ENCODE peak calls at places on chromosomes 11 and 22, in four cellular contexts. I, Y, H and G are unnamed samples.

GRCh38 chr11:33701831-33702230 is 1.2 kb upstream of the C11orf91 start:
- DNase-seq in H (no peak), Y (no peak), I (peak; percentile 92), G (peak; percentile 87)

GRCh38 chr11:68579455-68579854 is 104.9 kb upstream of the GAL start:
- DNase-seq in I (peak; percentile 34), Y (no peak), H (no peak), G (peak; percentile 30)

GRCh38 chr11:77287615-77288273 is 13.7 kb downstream of the GDPD4 start:
- DNase-seq in I (peak; percentile 97), H (no peak), Y (no peak), G (peak; percentile 93)

GRCh38 chr11:111555255-111555654 is 14.7 kb downstream of the LAYN start:
- DNase-seq in Y (no peak), H (no peak), I (peak; percentile 76), G (peak; percentile 72)

GRCh38 chr11:47403571-47403970 is 4.8 kb upstream of the SLC39A13 start:
- DNase-seq in Y (no peak), I (no peak), H (no peak), G (no peak)

GRCh38 chr11:73330569-73331093 is 22.6 kb downstream of the ARHGEF17 start:
- DNase-seq in I (peak; percentile 58), H (no peak), Y (no peak), G (peak; percentile 70)

GRCh38 chr22:20174785-20175596 is 24.1 kb upstream of the CCDC188 start:
- DNase-seq in Y (no peak), H (no peak), I (peak; percentile 3), G (peak; percentile 23)

GRCh38 chr22:39308614-39309363 is 10.6 kb downstream of the RPL3 start:
- DNase-seq in I (peak; percentile 90), H (no peak), Y (peak; percentile 40), G (peak; percentile 96)

GRCh38 chr11:21190181-21190580 is 520.8 kb downstream of the NELL1 start:
- DNase-seq in Y (no peak), H (no peak), I (no peak), G (no peak)

GRCh38 chr11:128619540-128620305 is 32.4 kb upstream of the ETS1 start:
- DNase-seq in I (no peak), H (no peak), Y (no peak), G (no peak)

GRCh38 chr11:77449060-77449521 is 24.8 kb downstream of the PAK1 start:
- DNase-seq in Y (no peak), I (no peak), H (no peak), G (no peak)